ENCODE peak calls at places on chromosomes 12 and 14, in six cellular contexts. One of them, this sample, is unnamed.

GRCh38 chr12:79988368-79988767 is 53.5 kb upstream of the PPP1R12A start:
- DNase-seq in NT2/D1: no peak
- DNase-seq in HepG2: no peak
- DNase-seq in K562: no peak
- DNase-seq in GM12878: no peak
- DNase-seq in H1: no peak
- DNase-seq in this sample: no peak

GRCh38 chr14:80213602-80214001 is 2.3 kb upstream of the DIO2 start:
- DNase-seq in NT2/D1: peak
- DNase-seq in HepG2: peak
- DNase-seq in K562: no peak
- DNase-seq in GM12878: no peak
- DNase-seq in H1: peak
- DNase-seq in this sample: peak

GRCh38 chr12:49854976-49855375 is 12.1 kb upstream of the BCDIN3D start:
- DNase-seq in NT2/D1: no peak
- DNase-seq in HepG2: peak
- DNase-seq in K562: no peak
- DNase-seq in GM12878: no peak
- DNase-seq in H1: no peak
- DNase-seq in this sample: no peak

GRCh38 chr14:68749487-68750475 is 43.1 kb downstream of the ZFP36L1 start:
- DNase-seq in NT2/D1: no peak
- DNase-seq in HepG2: no peak
- DNase-seq in K562: no peak
- DNase-seq in GM12878: no peak
- DNase-seq in H1: no peak
- DNase-seq in this sample: no peak

GRCh38 chr12:11688379-11688778 is 38.9 kb downstream of the ETV6 start:
- DNase-seq in NT2/D1: no peak
- DNase-seq in HepG2: no peak
- DNase-seq in K562: no peak
- DNase-seq in GM12878: no peak
- DNase-seq in H1: no peak
- DNase-seq in this sample: no peak

GRCh38 chr14:79602742-79603141 is 608.6 kb downstream of the DIO2 start:
- DNase-seq in NT2/D1: no peak
- DNase-seq in HepG2: no peak
- DNase-seq in K562: no peak
- DNase-seq in GM12878: no peak
- DNase-seq in H1: no peak
- DNase-seq in this sample: no peak

GRCh38 chr14:74712499-74713394 is at the start of the genes AREL1 and FCF1:
- DNase-seq in NT2/D1: peak
- DNase-seq in HepG2: peak
- DNase-seq in K562: peak
- DNase-seq in GM12878: peak
- DNase-seq in H1: peak
- DNase-seq in this sample: peak

GRCh38 chr14:29098625-29099024 is 332.0 kb downstream of the FOXG1 start:
- DNase-seq in NT2/D1: no peak
- DNase-seq in HepG2: no peak
- DNase-seq in K562: no peak
- DNase-seq in GM12878: no peak
- DNase-seq in H1: no peak
- DNase-seq in this sample: no peak

GRCh38 chr12:13095266-13095995 is 8.0 kb downstream of the GSG1 start:
- DNase-seq in NT2/D1: no peak
- DNase-seq in HepG2: no peak
- DNase-seq in K562: no peak
- DNase-seq in GM12878: no peak
- DNase-seq in H1: no peak
- DNase-seq in this sample: no peak

GRCh38 chr14:75720828-75721227 is 59.8 kb downstream of the TTLL5 start:
- DNase-seq in NT2/D1: no peak
- DNase-seq in HepG2: no peak
- DNase-seq in K562: no peak
- DNase-seq in GM12878: no peak
- DNase-seq in H1: no peak
- DNase-seq in this sample: no peak

GRCh38 chr12:2138871-2139308 is 86.1 kb downstream of the CACNA1C start:
- DNase-seq in NT2/D1: no peak
- DNase-seq in HepG2: no peak
- DNase-seq in K562: no peak
- DNase-seq in GM12878: no peak
- DNase-seq in H1: no peak
- DNase-seq in this sample: no peak

GRCh38 chr14:92400579-92401444 is 77.8 kb downstream of the SLC24A4 start:
- DNase-seq in NT2/D1: no peak
- DNase-seq in HepG2: no peak
- DNase-seq in K562: no peak
- DNase-seq in GM12878: peak
- DNase-seq in H1: no peak
- DNase-seq in this sample: no peak

GRCh38 chr12:101939856-101940265 is 62.5 kb downstream of the DRAM1 start:
- DNase-seq in NT2/D1: peak
- DNase-seq in HepG2: peak
- DNase-seq in K562: peak
- DNase-seq in GM12878: no peak
- DNase-seq in H1: peak
- DNase-seq in this sample: peak

GRCh38 chr14:44798386-44799242 is 163.1 kb downstream of the KLHL28 start:
- DNase-seq in NT2/D1: no peak
- DNase-seq in HepG2: no peak
- DNase-seq in K562: no peak
- DNase-seq in GM12878: no peak
- DNase-seq in H1: no peak
- DNase-seq in this sample: no peak

GRCh38 chr12:212799-213526 is 994 bp downstream of the SLC6A12 start:
- DNase-seq in NT2/D1: no peak
- DNase-seq in HepG2: peak
- DNase-seq in K562: no peak
- DNase-seq in GM12878: no peak
- DNase-seq in H1: no peak
- DNase-seq in this sample: no peak

GRCh38 chr14:66038214-66038977 is 447.8 kb upstream of the CCDC196 start:
- DNase-seq in NT2/D1: no peak
- DNase-seq in HepG2: peak
- DNase-seq in K562: no peak
- DNase-seq in GM12878: no peak
- DNase-seq in H1: no peak
- DNase-seq in this sample: no peak

GRCh38 chr14:51554953-51555352 is 96.8 kb upstream of the FRMD6 start:
- DNase-seq in NT2/D1: no peak
- DNase-seq in HepG2: no peak
- DNase-seq in K562: no peak
- DNase-seq in GM12878: no peak
- DNase-seq in H1: no peak
- DNase-seq in this sample: no peak

GRCh38 chr12:28222081-28222700 is 31.9 kb downstream of the CCDC91 start:
- DNase-seq in NT2/D1: no peak
- DNase-seq in HepG2: no peak
- DNase-seq in K562: no peak
- DNase-seq in GM12878: no peak
- DNase-seq in H1: no peak
- DNase-seq in this sample: no peak

GRCh38 chr12:57093412-57094193 is 4.7 kb downstream of the NAB2 start:
- DNase-seq in NT2/D1: no peak
- DNase-seq in HepG2: no peak
- DNase-seq in K562: peak
- DNase-seq in GM12878: no peak
- DNase-seq in H1: no peak
- DNase-seq in this sample: no peak

GRCh38 chr14:94373708-94374107 is 14.7 kb downstream of the SERPINA1 start:
- DNase-seq in NT2/D1: no peak
- DNase-seq in HepG2: no peak
- DNase-seq in K562: no peak
- DNase-seq in GM12878: no peak
- DNase-seq in H1: no peak
- DNase-seq in this sample: peak

GRCh38 chr14:27958757-27959156 is 807.8 kb upstream of the FOXG1 start:
- DNase-seq in NT2/D1: no peak
- DNase-seq in HepG2: no peak
- DNase-seq in K562: no peak
- DNase-seq in GM12878: no peak
- DNase-seq in H1: no peak
- DNase-seq in this sample: no peak

GRCh38 chr14:94377866-94378470 is 10.4 kb downstream of the SERPINA1 start:
- DNase-seq in NT2/D1: no peak
- DNase-seq in HepG2: no peak
- DNase-seq in K562: no peak
- DNase-seq in GM12878: no peak
- DNase-seq in H1: no peak
- DNase-seq in this sample: no peak

GRCh38 chr14:104681689-104682074 is 7.7 kb upstream of the INF2 start:
- DNase-seq in NT2/D1: peak
- DNase-seq in HepG2: peak
- DNase-seq in K562: no peak
- DNase-seq in GM12878: no peak
- DNase-seq in H1: peak
- DNase-seq in this sample: no peak

GRCh38 chr14:33484264-33484663 is 466.6 kb downstream of the EGLN3 start:
- DNase-seq in NT2/D1: no peak
- DNase-seq in HepG2: no peak
- DNase-seq in K562: no peak
- DNase-seq in GM12878: no peak
- DNase-seq in H1: no peak
- DNase-seq in this sample: no peak

GRCh38 chr14:95066427-95066986 is 90.8 kb downstream of the DICER1 start:
- DNase-seq in NT2/D1: no peak
- DNase-seq in HepG2: no peak
- DNase-seq in K562: no peak
- DNase-seq in GM12878: no peak
- DNase-seq in H1: no peak
- DNase-seq in this sample: no peak

DNA sequence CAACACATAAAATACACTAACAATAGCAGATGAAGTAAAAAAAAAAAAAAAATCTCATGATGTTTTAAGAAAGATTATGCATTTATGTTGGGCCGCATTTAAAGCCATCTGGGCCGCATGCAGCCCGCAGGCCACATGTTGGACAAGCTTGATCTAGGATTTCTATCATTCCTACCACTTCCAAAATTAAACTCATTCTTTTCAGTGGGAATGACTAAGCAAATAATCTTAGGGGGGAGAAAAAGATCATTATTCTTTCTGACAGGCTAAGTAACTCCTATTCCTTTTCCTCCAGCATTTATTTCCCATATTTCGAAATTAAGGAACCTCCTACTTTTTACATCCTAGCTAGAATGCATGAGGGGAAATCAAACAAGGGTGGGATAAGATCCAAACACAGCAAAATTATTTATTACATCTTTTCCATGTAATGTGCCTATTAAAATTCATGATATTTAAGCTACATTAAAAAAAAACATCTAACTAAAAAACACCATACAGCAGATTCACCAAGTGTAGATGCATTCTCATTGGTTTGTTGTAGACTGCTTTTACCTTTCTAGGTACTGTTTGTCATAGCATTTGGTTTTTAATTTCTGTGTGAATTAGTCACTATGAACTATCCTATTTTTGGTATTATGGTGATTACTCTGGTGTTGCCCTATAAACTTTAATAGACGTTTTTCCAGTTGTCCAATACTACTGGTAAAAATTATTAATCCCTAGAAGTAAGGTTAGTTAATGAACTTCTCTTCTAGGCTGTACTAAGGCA is 76.1 kb downstream of the RASSF8 start:
- DNase-seq in NT2/D1: no peak
- DNase-seq in HepG2: no peak
- DNase-seq in K562: no peak
- DNase-seq in GM12878: no peak
- DNase-seq in H1: no peak
- DNase-seq in this sample: no peak
- TF ChIP-seq ZNF274 in NT2/D1: no peak
- TF ChIP-seq ZNF274 in HepG2: no peak
- TF ChIP-seq ZNF274 in K562: no peak
- TF ChIP-seq ZNF274 in GM12878: no peak
- TF ChIP-seq ZNF274 in H1: no peak
- TF ChIP-seq ZNF274 in this sample: no peak

GRCh38 chr12:46553911-46554310 is 181.3 kb upstream of the SLC38A2 start:
- DNase-seq in NT2/D1: no peak
- DNase-seq in HepG2: no peak
- DNase-seq in K562: no peak
- DNase-seq in GM12878: no peak
- DNase-seq in H1: no peak
- DNase-seq in this sample: no peak
- TF ChIP-seq ZNF274 in NT2/D1: no peak
- TF ChIP-seq ZNF274 in HepG2: no peak
- TF ChIP-seq ZNF274 in K562: no peak
- TF ChIP-seq ZNF274 in GM12878: no peak
- TF ChIP-seq ZNF274 in H1: no peak
- TF ChIP-seq ZNF274 in this sample: no peak

DNA sequence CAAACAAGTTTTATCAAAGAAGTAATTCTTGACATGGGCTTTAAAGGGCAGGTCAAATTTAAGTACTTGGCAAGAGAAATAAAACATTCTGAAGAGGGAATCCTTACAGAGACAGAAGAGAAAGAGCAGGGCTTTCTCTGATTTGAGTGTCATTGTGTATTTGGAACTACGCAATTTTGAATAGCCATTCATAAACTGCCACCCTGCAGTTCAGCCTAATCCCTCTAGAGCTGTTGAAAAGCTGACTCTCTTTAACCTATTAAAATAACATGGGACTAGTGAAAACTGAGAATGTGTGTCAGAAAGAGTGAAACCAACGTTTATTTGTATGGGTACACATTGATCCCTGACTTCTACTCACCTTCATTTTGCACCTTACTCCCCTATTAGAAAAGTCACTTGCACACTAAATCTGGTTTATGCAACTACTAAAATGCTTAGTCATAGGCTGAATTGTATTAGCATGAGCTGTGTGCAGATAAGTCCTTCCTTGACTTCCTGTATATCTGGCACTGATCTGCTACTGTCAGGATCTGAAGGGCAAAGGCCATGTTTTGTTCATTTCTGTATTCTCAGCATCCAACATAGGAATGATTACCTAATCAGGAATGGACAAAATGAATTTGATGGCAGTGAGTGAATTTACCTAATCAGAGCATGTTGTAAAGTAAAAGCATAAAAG is 458.9 kb downstream of the NOVA1 start:
- DNase-seq in NT2/D1: no peak
- DNase-seq in HepG2: no peak
- DNase-seq in K562: no peak
- DNase-seq in GM12878: no peak
- DNase-seq in H1: no peak
- DNase-seq in this sample: no peak
- TF ChIP-seq ZNF274 in NT2/D1: no peak
- TF ChIP-seq ZNF274 in HepG2: no peak
- TF ChIP-seq ZNF274 in K562: no peak
- TF ChIP-seq ZNF274 in GM12878: no peak
- TF ChIP-seq ZNF274 in H1: no peak
- TF ChIP-seq ZNF274 in this sample: no peak

DNA sequence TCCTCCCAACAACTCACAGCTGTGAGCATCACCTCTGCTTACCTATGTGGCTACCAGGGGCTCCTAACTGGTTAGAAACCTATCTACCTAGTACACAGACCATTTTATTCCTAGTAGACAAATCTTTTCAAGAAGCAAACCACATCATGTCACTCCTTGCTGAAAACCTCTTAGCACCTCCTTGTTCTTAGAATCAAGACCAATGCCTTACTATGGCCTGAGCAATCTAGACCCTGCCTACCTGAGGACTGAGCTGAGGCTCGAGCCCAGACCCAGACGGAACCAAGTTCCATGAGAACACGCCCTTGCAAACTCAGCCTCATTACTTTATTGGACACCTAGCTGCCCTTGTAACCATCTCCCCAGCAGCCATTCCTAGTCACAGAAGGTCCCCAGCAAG is 32.6 kb downstream of the CMKLR1 start:
- DNase-seq in NT2/D1: no peak
- DNase-seq in HepG2: no peak
- DNase-seq in K562: no peak
- DNase-seq in GM12878: no peak
- DNase-seq in H1: no peak
- DNase-seq in this sample: no peak
- TF ChIP-seq ZNF274 in NT2/D1: no peak
- TF ChIP-seq ZNF274 in HepG2: no peak
- TF ChIP-seq ZNF274 in K562: no peak
- TF ChIP-seq ZNF274 in GM12878: no peak
- TF ChIP-seq ZNF274 in H1: no peak
- TF ChIP-seq ZNF274 in this sample: no peak

This sample was measured in HCT116.